ENCODE peak calls at places on chromosomes 12 and 14, in eight cellular contexts. Q is dorsolateral prefrontal cortex; O is stimulated activated CD8-positive, alpha-beta memory T cell treated with anti-CD3 and anti-CD28 coated beads, Interleukin-2, amount 100 ng/mL, for 1 hour; U is dermis blood vessel endothelial cell; J is H4; S is uterus; Z is HT1080; P is anterior cingulate cortex. L is an unnamed sample.

GRCh38 chr12:21634245-21634644 is 23.4 kb downstream of the LDHB start:
- DNase-seq in O (no peak), S (no peak), U (no peak), P (no peak), Z (no peak), J (no peak), Q (no peak), L (no peak)

GRCh38 chr14:73323889-73324535 is 86.7 kb downstream of the PAPLN start:
- DNase-seq in O (no peak), U (no peak), J (no peak), Q (no peak), P (no peak), S (no peak), Z (no peak), L (no peak)

GRCh38 chr14:91250912-91251311 is 6.4 kb upstream of the GPR68 start:
- DNase-seq in J (peak), Q (no peak), Z (no peak), O (no peak), U (no peak), S (no peak), P (no peak), L (no peak)

GRCh38 chr12:80353254-80353653 is 90.8 kb upstream of the PTPRQ start:
- DNase-seq in J (peak), Q (no peak), U (peak), O (no peak), Z (no peak), P (no peak), S (no peak), L (no peak)

GRCh38 chr14:56998728-56999127 is 188.4 kb upstream of the OTX2 start:
- DNase-seq in U (no peak), Z (no peak), P (no peak), J (no peak), Q (no peak), O (no peak), S (no peak), L (no peak)

GRCh38 chr12:93098077-93098476 is 169.0 kb upstream of the EEA1 start:
- DNase-seq in J (peak), U (peak), S (peak), Z (peak), Q (no peak), P (no peak), O (peak), L (peak)

GRCh38 chr14:49303952-49304516 is 282.1 kb downstream of the RPS29 start:
- DNase-seq in O (no peak), J (no peak), Q (peak), S (no peak), U (peak), Z (peak), P (peak), L (no peak)

GRCh38 chr12:79822475-79822874 is 112.4 kb downstream of the PPP1R12A start:
- DNase-seq in Q (no peak), P (no peak), U (no peak), J (no peak), S (no peak), Z (no peak), O (no peak), L (no peak)

GRCh38 chr14:22614240-22614799 is 16.2 kb downstream of the ABHD4 start:
- DNase-seq in P (no peak), J (peak), Z (peak), S (no peak), Q (no peak), U (peak), O (no peak), L (no peak)

GRCh38 chr12:10220398-10221077 is 7.9 kb downstream of the GABARAPL1 start:
- DNase-seq in Z (no peak), J (peak), O (no peak), U (peak), P (peak), S (peak), Q (peak), L (no peak)

GRCh38 chr14:61444215-61444768 is 122.9 kb downstream of the PRKCH start:
- DNase-seq in O (peak), Z (no peak), U (no peak), Q (no peak), S (no peak), P (no peak), J (no peak), L (no peak)

GRCh38 chr14:50396636-50397460 is at the start of gene CDKL1:
- DNase-seq in U (peak), P (no peak), Z (peak), S (peak), J (peak), O (no peak), Q (no peak), L (peak)

GRCh38 chr12:3461391-3461790 is 29.6 kb upstream of the PRMT8 start:
- DNase-seq in Q (no peak), S (no peak), J (no peak), P (no peak), O (no peak), Z (no peak), U (no peak), L (no peak)

GRCh38 chr12:68264864-68265256 is 11.5 kb upstream of the IL22 start:
- DNase-seq in Z (no peak), S (no peak), J (no peak), U (no peak), O (no peak), P (no peak), Q (no peak), L (no peak)

GRCh38 chr12:23083267-23083666 is 458.3 kb downstream of the ETNK1 start:
- DNase-seq in S (no peak), Z (peak), U (no peak), O (no peak), J (peak), P (no peak), Q (no peak), L (no peak)

GRCh38 chr12:988616-989015 is 2.4 kb upstream of the ERC1 start:
- DNase-seq in Q (no peak), J (no peak), Z (no peak), S (no peak), P (no peak), O (no peak), U (peak), L (no peak)

GRCh38 chr12:50185496-50185895 is 18.3 kb upstream of the CERS5 start:
- DNase-seq in Z (no peak), J (no peak), O (no peak), P (no peak), U (no peak), Q (no peak), S (no peak), L (no peak)

GRCh38 chr14:93976477-93977057 is at the start of gene ASB2:
- DNase-seq in S (peak), Q (no peak), U (no peak), P (no peak), Z (no peak), J (no peak), O (no peak), L (no peak)

GRCh38 chr12:64900540-64900939 is 76.1 kb downstream of the TBC1D30 start:
- DNase-seq in S (no peak), Z (peak), J (no peak), U (peak), Q (no peak), O (no peak), P (no peak), L (no peak)

GRCh38 chr14:104710071-104710735 is 13.8 kb upstream of the ADSS1 start:
- DNase-seq in J (no peak), Q (no peak), U (no peak), Z (no peak), S (no peak), O (no peak), P (no peak), L (no peak)

GRCh38 chr14:90419200-90419599 is 22.4 kb downstream of the CALM1 start:
- DNase-seq in S (peak), Q (peak), J (peak), O (no peak), P (peak), U (peak), Z (peak), L (no peak)

L was measured in activated CD4-positive, CD25-positive, alpha-beta regulatory T cell treated with anti-CD3 and anti-CD28 coated beads, Interleukin-2, amount 50 U/mL, for 72 hours.